ENCODE peak calls at places on chromosome 21, in five cellular contexts. U is transverse colon, B is GM23248, T is ovary, G is GM23338. Z is an unnamed sample.

GRCh38 chr21:14119038-14119437 is 91.7 kb downstream of the LIPI start:
- DNase-seq in G (peak), T (no peak), U (no peak), B (peak), Z (no peak)

GRCh38 chr21:31988492-31989285 is 115.9 kb downstream of the HUNK start:
- DNase-seq in B (peak), T (no peak), G (no peak), U (no peak), Z (no peak)

GRCh38 chr21:31334648-31335121 is 9.4 kb downstream of the TIAM1 start:
- DNase-seq in U (no peak), T (no peak), G (no peak), B (no peak), Z (no peak)

GRCh38 chr21:25331286-25331685 is 276.0 kb downstream of the MRPL39 start:
- DNase-seq in U (no peak), B (peak), G (no peak), T (no peak), Z (no peak)

GRCh38 chr21:26715878-26716506 is 129.2 kb downstream of the ADAMTS1 start:
- DNase-seq in B (peak), T (no peak), G (peak), U (peak), Z (peak)

GRCh38 chr21:25361097-25361496 is 246.2 kb downstream of the MRPL39 start:
- DNase-seq in G (no peak), T (no peak), B (no peak), U (no peak), Z (no peak)

GRCh38 chr21:26844258-26845065 is 747 bp downstream of the ADAMTS1 start:
- DNase-seq in B (peak), T (peak), U (no peak), G (peak), Z (peak)

GRCh38 chr21:39003982-39004775 is 179.1 kb downstream of the PSMG1 start:
- DNase-seq in T (peak), G (no peak), B (peak), U (no peak), Z (no peak)

GRCh38 chr21:33212159-33212851 is 17.4 kb upstream of the IFNAR2 start:
- DNase-seq in B (peak), G (no peak), U (no peak), T (no peak), Z (no peak)

GRCh38 chr21:37683396-37684114 is 232.7 kb downstream of the KCNJ6 start:
- DNase-seq in T (no peak), U (no peak), B (no peak), G (peak), Z (no peak)

GRCh38 chr21:36079010-36079649 is 9.3 kb downstream of the CBR1 start:
- DNase-seq in B (peak), U (peak), T (no peak), G (no peak), Z (no peak)

GRCh38 chr21:35528109-35529042 is 479.3 kb upstream of the RUNX1 start:
- DNase-seq in U (peak), T (peak), B (no peak), G (no peak), Z (no peak)

GRCh38 chr21:34351786-34352241 is 12.0 kb upstream of the KCNE2 start:
- DNase-seq in T (peak), U (peak), G (peak), B (peak), Z (peak)

GRCh38 chr21:34834852-34835501 is 166.2 kb downstream of the CLIC6 start:
- DNase-seq in T (no peak), U (no peak), G (no peak), B (no peak), Z (no peak)

GRCh38 chr21:38267991-38268858 is 11.4 kb downstream of the KCNJ15 start:
- DNase-seq in T (no peak), B (peak), U (no peak), G (no peak), Z (no peak)

GRCh38 chr21:35624896-35625295 is 435.4 kb downstream of the SETD4 start:
- DNase-seq in G (no peak), U (no peak), B (no peak), T (no peak), Z (no peak)

GRCh38 chr21:25708467-25709065 is 26.1 kb downstream of the ATP5PF start:
- DNase-seq in G (peak), B (peak), U (peak), T (peak), Z (peak)

GRCh38 chr21:40151611-40152010 is 284.4 kb downstream of the PCP4 start:
- DNase-seq in B (no peak), T (no peak), U (no peak), G (no peak), Z (no peak)

GRCh38 chr21:25953196-25953595 is 217.4 kb downstream of the APP start:
- DNase-seq in B (no peak), U (no peak), T (no peak), G (no peak), Z (no peak)

GRCh38 chr21:32578107-32578691 is 7.1 kb downstream of the TCP10L start:
- DNase-seq in T (no peak), G (peak), B (peak), U (peak), Z (no peak)

GRCh38 chr21:32543975-32544374 is 41.3 kb downstream of the TCP10L start:
- DNase-seq in T (no peak), G (no peak), U (no peak), B (no peak), Z (no peak)

GRCh38 chr21:38562182-38562581 is 63.9 kb upstream of the ERG start:
- DNase-seq in U (no peak), T (no peak), G (no peak), B (no peak), Z (no peak)

GRCh38 chr21:28142692-28143091 is 850.0 kb downstream of the LTN1 start:
- DNase-seq in B (peak), T (no peak), U (no peak), G (no peak), Z (no peak)

GRCh38 chr21:31476551-31477120 is 132.6 kb upstream of the TIAM1 start:
- DNase-seq in G (no peak), B (peak), T (no peak), U (no peak), Z (no peak)

GRCh38 chr21:46604975-46605758 is at the start of gene S100B:
- DNase-seq in B (no peak), G (peak), T (no peak), U (no peak), Z (peak)

GRCh38 chr21:25772680-25773079 is 37.9 kb downstream of the GABPA start:
- DNase-seq in U (no peak), B (no peak), G (no peak), T (no peak), Z (no peak)

GRCh38 chr21:32624726-32625125 is 12.5 kb upstream of the CFAP298 start:
- DNase-seq in B (peak), U (no peak), T (no peak), G (no peak), Z (no peak)

GRCh38 chr21:39840373-39841097 is 26.7 kb upstream of the PCP4 start:
- DNase-seq in U (no peak), B (no peak), G (peak), T (no peak), Z (no peak)

GRCh38 chr21:28283652-28284490 is 708.8 kb downstream of the LTN1 start:
- DNase-seq in T (no peak), U (no peak), B (peak), G (no peak), Z (peak)

GRCh38 chr21:30408782-30409494 is 13.1 kb downstream of the KRTAP13-1 start:
- DNase-seq in B (peak), G (peak), U (peak), T (no peak), Z (no peak)

GRCh38 chr21:36452281-36452680 is 27.6 kb downstream of the CLDN14 start:
- DNase-seq in T (no peak), G (no peak), B (no peak), U (no peak), Z (no peak)

GRCh38 chr21:29078884-29079765 is 5.7 kb upstream of the CCT8 start:
- DNase-seq in G (no peak), T (no peak), U (no peak), B (no peak), Z (peak)

GRCh38 chr21:26918318-26919065 is 48.4 kb downstream of the ADAMTS5 start:
- DNase-seq in G (no peak), B (peak), U (no peak), T (no peak), Z (no peak)

GRCh38 chr21:31908106-31909031 is 35.5 kb downstream of the HUNK start:
- DNase-seq in G (peak), B (peak), U (peak), T (peak), Z (no peak)

GRCh38 chr21:32351428-32351827 is 41.4 kb downstream of the URB1 start:
- DNase-seq in G (no peak), U (no peak), T (no peak), B (no peak), Z (no peak)

GRCh38 chr21:46438241-46438640 is 20.4 kb upstream of the DIP2A start:
- DNase-seq in B (no peak), G (no peak), U (no peak), T (no peak), Z (no peak)

GRCh38 chr21:44929242-44929798 is 8.6 kb upstream of the ITGB2 start:
- DNase-seq in G (no peak), T (no peak), U (no peak), B (peak), Z (no peak)
- H3K27ac ChIP-seq in G (no peak), T (no peak), U (no peak), B (peak), Z (no peak)

DNA sequence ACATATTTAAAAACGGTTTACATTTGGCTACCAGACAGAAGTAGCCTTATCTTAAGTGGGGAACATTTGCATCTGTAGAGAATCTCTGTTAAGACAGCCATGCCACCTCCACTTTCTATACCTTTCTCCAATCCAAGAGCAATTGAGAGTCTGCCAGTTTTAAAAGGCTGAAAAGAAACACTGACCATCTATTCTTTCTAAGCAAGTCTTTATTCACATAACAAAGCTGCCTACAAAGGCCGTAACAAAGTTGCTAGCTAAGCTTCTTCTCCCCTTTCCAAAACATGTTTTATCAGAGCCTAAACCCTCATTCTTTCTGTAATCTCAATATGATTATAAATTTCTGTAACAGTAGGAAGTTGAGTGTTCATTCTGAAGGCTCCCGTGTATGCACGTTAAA is 1078.3 kb downstream of the NCAM2 start:
- DNase-seq in G (peak), T (no peak), U (no peak), B (no peak), Z (no peak)
- H3K27ac ChIP-seq in G (peak), T (no peak), U (no peak), B (no peak), Z (no peak)

DNA sequence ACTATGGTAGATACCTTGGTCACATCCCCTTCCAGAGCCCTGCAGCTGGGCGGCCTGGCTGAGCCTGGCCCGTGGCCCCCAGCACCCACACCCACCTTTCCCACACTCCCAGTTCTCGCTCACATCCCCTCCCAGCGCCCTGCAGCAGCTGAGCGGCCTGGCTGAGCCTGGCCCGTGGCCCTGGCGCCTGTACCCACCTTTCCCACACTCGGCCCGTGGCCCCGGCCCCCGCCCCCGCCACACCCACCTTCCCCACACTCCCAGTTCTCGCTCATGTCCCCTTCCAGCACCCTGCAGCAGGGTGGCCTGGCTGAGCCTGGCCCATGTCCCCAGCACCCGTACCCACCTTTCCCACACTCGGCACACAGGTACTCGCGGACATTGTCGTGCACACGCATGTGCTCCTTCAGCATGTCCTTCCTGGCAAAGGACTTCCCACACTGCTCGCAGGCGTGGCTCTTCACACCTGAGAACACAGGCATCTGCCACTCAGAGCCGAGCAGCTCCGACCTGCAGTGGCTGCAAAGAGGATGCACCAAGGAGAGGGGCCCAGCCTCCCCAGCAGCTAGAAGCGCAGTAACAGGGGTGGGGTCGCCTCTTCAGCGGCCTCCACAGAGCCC is 52.5 kb upstream of the RIPK4 start:
- DNase-seq in B (no peak), U (no peak), G (no peak), T (no peak), Z (no peak)
- H3K27ac ChIP-seq in B (no peak), U (no peak), G (no peak), T (no peak), Z (no peak)

GRCh38 chr21:17793675-17794123 is 25.5 kb downstream of the C21orf91 start:
- DNase-seq in B (peak), G (no peak), U (no peak), T (no peak), Z (no peak)
- H3K27ac ChIP-seq in B (no peak), G (no peak), U (peak), T (no peak), Z (peak)

GRCh38 chr21:15755125-15755524 is 25.3 kb downstream of the USP25 start:
- DNase-seq in U (no peak), T (no peak), B (peak), G (no peak), Z (no peak)
- H3K27ac ChIP-seq in U (peak), T (no peak), B (peak), G (no peak), Z (no peak)

GRCh38 chr21:42781981-42782722 is 97.2 kb downstream of the WDR4 start:
- DNase-seq in B (no peak), T (peak), G (peak), U (no peak), Z (no peak)

GRCh38 chr21:42784896-42785451 is 94.4 kb downstream of the WDR4 start:
- DNase-seq in B (no peak), T (no peak), U (no peak), G (no peak), Z (no peak)

GRCh38 chr21:42785666-42786427 is 93.5 kb downstream of the WDR4 start:
- DNase-seq in G (no peak), B (no peak), U (no peak), T (no peak), Z (no peak)

GRCh38 chr21:42782723-42783247 is 96.6 kb downstream of the WDR4 start:
- DNase-seq in T (no peak), G (no peak), U (no peak), B (no peak), Z (no peak)

GRCh38 chr21:42784276-42784675 is 95.1 kb downstream of the WDR4 start:
- DNase-seq in U (no peak), T (no peak), B (no peak), G (no peak), Z (no peak)
- H3K27ac ChIP-seq in U (peak), T (no peak), B (no peak), G (no peak), Z (peak)

Z was measured in adrenal gland.